ENCODE peak calls at places on chromosomes 1 and 21, in five cellular contexts. S is transverse colon, Q is IMR-90, A is A549, R is right lobe of liver. G is an unnamed sample.

GRCh38 chr1:229132706-229133105 is 138.2 kb upstream of the RAB4A start:
- DNase-seq in S (no peak), Q (no peak), A (no peak), R (no peak), G (no peak)

GRCh38 chr21:35571910-35572309 is 488.4 kb downstream of the SETD4 start:
- DNase-seq in S (no peak), Q (no peak), A (no peak), R (no peak), G (no peak)

GRCh38 chr1:21628798-21629393 is 40.3 kb downstream of the RAP1GAP start:
- DNase-seq in S (no peak), Q (no peak), A (no peak), R (no peak), G (no peak)

GRCh38 chr1:10299174-10299573 is 88.8 kb downstream of the KIF1B start:
- DNase-seq in S (no peak), Q (no peak), A (no peak), R (no peak), G (no peak)

GRCh38 chr1:230291731-230292620 is 134.2 kb downstream of the PGBD5 start:
- DNase-seq in S (no peak), Q (no peak), A (no peak), R (no peak), G (peak; percentile 88)

GRCh38 chr1:21318714-21319159 is 28.5 kb upstream of the ECE1 start:
- DNase-seq in S (peak; percentile 71), Q (peak; percentile 87), A (no peak), R (peak; percentile 75), G (no peak)

GRCh38 chr1:113036639-113037321 is 36.2 kb upstream of the LRIG2 start:
- DNase-seq in S (no peak), Q (no peak), A (no peak), R (no peak), G (no peak)

GRCh38 chr1:224641030-224641429 is 24.9 kb downstream of the CNIH3 start:
- DNase-seq in S (peak; percentile 28), Q (no peak), A (no peak), R (no peak), G (no peak)

GRCh38 chr1:21397813-21398188 is 42.1 kb upstream of the NBPF3 start:
- DNase-seq in S (peak; percentile 13), Q (no peak), A (no peak), R (peak; percentile 21), G (no peak)

GRCh38 chr1:21568006-21568746 is 59.0 kb downstream of the ALPL start:
- DNase-seq in S (no peak), Q (peak; percentile 44), A (no peak), R (no peak), G (no peak)

GRCh38 chr1:37234941-37235418 is 200.7 kb upstream of the GRIK3 start:
- DNase-seq in S (no peak), Q (no peak), A (no peak), R (no peak), G (no peak)

GRCh38 chr1:197360068-197360467 is 92.0 kb downstream of the CRB1 start:
- DNase-seq in S (no peak), Q (peak; percentile 2), A (no peak), R (no peak), G (no peak)

GRCh38 chr1:86648255-86648654 is 56.1 kb upstream of the SH3GLB1 start:
- DNase-seq in S (no peak), Q (peak; percentile 80), A (no peak), R (no peak), G (no peak)

GRCh38 chr1:166233750-166234366 is 67.1 kb upstream of the FAM78B start:
- DNase-seq in S (no peak), Q (no peak), A (no peak), R (no peak), G (no peak)

GRCh38 chr1:39348278-39348677 is 143.2 kb upstream of the BMP8A start:
- DNase-seq in S (no peak), Q (no peak), A (no peak), R (no peak), G (no peak)

GRCh38 chr1:227038401-227038800 is 98.3 kb downstream of the COQ8A start:
- DNase-seq in S (no peak), Q (no peak), A (no peak), R (no peak), G (no peak)

GRCh38 chr1:75053207-75053606 is 81.0 kb upstream of the LHX8 start:
- DNase-seq in S (no peak), Q (no peak), A (no peak), R (no peak), G (no peak)

GRCh38 chr1:53430779-53431178 is 28.4 kb upstream of the DMRTB1 start:
- DNase-seq in S (no peak), Q (no peak), A (no peak), R (no peak), G (no peak)

GRCh38 chr1:226912587-226913176 is 27.4 kb upstream of the COQ8A start:
- DNase-seq in S (peak; percentile 75), Q (peak; percentile 6), A (peak; percentile 28), R (peak; percentile 73), G (peak; percentile 84)

GRCh38 chr1:155499953-155500621 is 62.5 kb downstream of the ASH1L start:
- DNase-seq in S (peak; percentile 67), Q (no peak), A (no peak), R (no peak), G (no peak)

GRCh38 chr1:31381394-31382287 is 8.8 kb upstream of the FABP3 start:
- DNase-seq in S (peak; percentile 75), Q (no peak), A (no peak), R (no peak), G (peak; percentile 35)

GRCh38 chr1:56824956-56825355 is 5.8 kb upstream of the FYB2 start:
- DNase-seq in S (no peak), Q (peak; percentile 18), A (no peak), R (no peak), G (no peak)

GRCh38 chr21:35924714-35925301 is 135.5 kb downstream of the SETD4 start:
- DNase-seq in S (no peak), Q (peak; percentile 96), A (no peak), R (no peak), G (no peak)

GRCh38 chr1:75083848-75084514 is 50.2 kb upstream of the LHX8 start:
- DNase-seq in S (no peak), Q (no peak), A (no peak), R (no peak), G (no peak)

GRCh38 chr21:33237446-33237845 is 7.7 kb downstream of the IFNAR2 start:
- DNase-seq in S (no peak), Q (no peak), A (no peak), R (no peak), G (no peak)

GRCh38 chr1:29211086-29212030 is 19.4 kb downstream of the MECR start:
- DNase-seq in S (no peak), Q (no peak), A (no peak), R (no peak), G (no peak)

GRCh38 chr1:1020415-1021009 is 592 bp downstream of the AGRN start:
- DNase-seq in S (no peak), Q (no peak), A (no peak), R (no peak), G (no peak)

GRCh38 chr1:60857851-60858250 is 224.5 kb upstream of the NFIA start:
- DNase-seq in S (no peak), Q (no peak), A (no peak), R (no peak), G (no peak)

GRCh38 chr1:231931846-231932454 is 305.4 kb downstream of the DISC1 start:
- DNase-seq in S (no peak), Q (no peak), A (peak; percentile 10), R (no peak), G (no peak)

GRCh38 chr1:77081834-77082233 is 137.4 kb downstream of the PIGK start:
- DNase-seq in S (no peak), Q (no peak), A (no peak), R (no peak), G (no peak)

GRCh38 chr1:37989381-37989930 is 366 bp downstream of the SF3A3 start:
- DNase-seq in S (peak; percentile 31), Q (peak; percentile 23), A (no peak), R (peak; percentile 62), G (peak; percentile 89)

GRCh38 chr1:16442941-16443340 is 2.4 kb downstream of the NECAP2 start:
- DNase-seq in S (no peak), Q (no peak), A (no peak), R (no peak), G (no peak)

GRCh38 chr1:9311489-9311888 is 18.8 kb downstream of the SPSB1 start:
- DNase-seq in S (no peak), Q (no peak), A (no peak), R (no peak), G (no peak)

GRCh38 chr1:23274134-23274505 is 56.8 kb upstream of the HTR1D start:
- DNase-seq in S (no peak), Q (no peak), A (no peak), R (no peak), G (no peak)
- TF ChIP-seq POLR2A in S (no peak), Q (no peak), A (no peak), R (no peak), G (no peak)

GRCh38 chr1:2206813-2207488 is 12.4 kb upstream of the FAAP20 start:
- DNase-seq in S (no peak), Q (no peak), A (no peak), R (no peak), G (peak; percentile 81)
- H3K27ac ChIP-seq in S (peak overlapping the region; percentile 76), Q (peak overlapping the region; percentile 32), A (peak overlapping the region; percentile 97), R (peak overlapping the region; percentile 97), G (peak overlapping the region; percentile 91)

GRCh38 chr1:204709960-204710912 is 24.7 kb upstream of the LRRN2 start:
- DNase-seq in S (no peak), Q (no peak), A (no peak), R (no peak), G (no peak)

GRCh38 chr1:204713541-204713940 is 28.0 kb upstream of the LRRN2 start:
- DNase-seq in S (no peak), Q (no peak), A (no peak), R (no peak), G (no peak)

GRCh38 chr1:204711947-204712701 is 26.6 kb upstream of the LRRN2 start:
- DNase-seq in S (peak; percentile 56), Q (no peak), A (no peak), R (peak; percentile 48), G (no peak)

GRCh38 chr1:204712718-204713430 is 27.3 kb upstream of the LRRN2 start:
- DNase-seq in S (no peak), Q (no peak), A (no peak), R (no peak), G (no peak)

DNA sequence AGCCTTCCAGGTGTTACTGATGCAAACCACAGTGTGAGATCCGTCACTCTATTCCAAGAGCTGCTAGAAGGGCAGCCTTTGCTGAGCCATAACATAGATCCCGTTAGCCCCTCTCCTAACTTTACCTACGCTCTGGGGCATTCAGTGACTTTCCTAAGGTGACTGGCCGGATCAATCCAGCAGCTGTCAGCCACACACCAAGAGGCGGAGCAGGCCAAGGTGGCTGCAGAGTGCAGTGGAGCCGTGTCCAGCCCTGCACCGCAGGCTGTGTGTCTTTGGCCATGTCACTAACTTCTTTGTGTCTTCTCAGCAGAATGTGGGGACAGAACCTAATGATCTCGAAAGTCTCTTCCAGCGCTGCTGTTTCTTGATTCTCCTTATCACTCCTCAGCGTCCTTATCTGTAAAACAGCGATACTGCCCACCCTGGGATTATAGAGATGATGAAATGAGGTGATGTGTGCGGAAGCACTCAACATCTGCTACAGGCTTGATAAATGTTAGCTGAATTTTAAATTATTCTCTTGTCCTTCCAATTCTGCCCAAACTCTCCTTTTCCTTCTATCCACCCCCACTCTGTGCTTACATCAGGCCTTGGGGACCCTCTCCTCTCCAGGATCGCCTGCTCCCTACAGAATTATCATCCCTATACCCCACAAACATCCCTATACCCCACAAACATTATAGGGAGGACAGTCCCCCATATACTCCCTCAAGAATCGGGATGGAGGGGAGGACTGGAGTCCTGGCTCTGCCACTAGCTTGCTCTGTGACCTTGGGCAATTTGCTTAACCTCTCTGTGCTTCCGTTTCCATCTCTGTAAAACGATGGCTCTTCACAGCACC is 25.8 kb upstream of the LRRN2 start:
- DNase-seq in S (no peak), Q (no peak), A (no peak), R (no peak), G (no peak)
- H3K4me1 ChIP-seq in S (peaks cover 4% of the 10 kb centered on the region), Q (no peaks in the 10 kb centered on the region), A (peaks cover 32% of the 10 kb centered on the region), R (no peaks in the 10 kb centered on the region), G (peaks cover 3% of the 10 kb centered on the region)

GRCh38 chr1:201740609-201741231 is 88.2 kb upstream of the IPO9 start:
- DNase-seq in S (no peak), Q (no peak), A (no peak), R (no peak), G (no peak)
- TF ChIP-seq POLR2A in S (no peak), Q (no peak), A (no peak), R (no peak), G (no peak)